ENCODE peak calls at places on chromosomes 11 and 22, in eight cellular contexts. Z, R, S, C, I, K, U and B are unnamed samples.

GRCh38 chr22:28462041-28462440 is 217.6 kb downstream of the TTC28 start:
- DNase-seq in K (no peak), S (no peak), Z (no peak), C (no peak), R (no peak), U (no peak), I (no peak), B (no peak)

GRCh38 chr22:49786976-49787843 is 40.5 kb downstream of the BRD1 start:
- DNase-seq in R (peak; percentile 72), U (no peak), Z (no peak), I (no peak), C (no peak), S (no peak), K (no peak), B (no peak)

GRCh38 chr11:47177846-47178245 is 1.2 kb upstream of the ARFGAP2 start:
- DNase-seq in C (no peak), R (peak; percentile 88), K (no peak), I (no peak), U (no peak), Z (no peak), S (no peak), B (no peak)

GRCh38 chr11:60994450-60995135 is 23.1 kb downstream of the CD6 start:
- DNase-seq in C (no peak), I (no peak), K (no peak), R (no peak), S (no peak), Z (no peak), U (no peak), B (no peak)

GRCh38 chr22:46539169-46539568 is 1.7 kb upstream of the CELSR1 start:
- DNase-seq in U (no peak), I (no peak), Z (no peak), K (peak; percentile 21), R (peak; percentile 39), S (no peak), C (no peak), B (no peak)

GRCh38 chr11:121930004-121930965 is 185.7 kb downstream of the BLID start:
- DNase-seq in C (no peak), I (peak; percentile 51), K (no peak), Z (peak; percentile 68), U (peak; percentile 12), R (peak; percentile 44), S (no peak), B (no peak)

GRCh38 chr11:96506041-96506440 is 116.2 kb downstream of the JRKL start:
- DNase-seq in K (no peak), C (no peak), S (no peak), I (no peak), Z (no peak), U (no peak), R (no peak), B (no peak)

GRCh38 chr11:120305286-120305685 is 19.8 kb upstream of the TLCD5 start:
- DNase-seq in Z (no peak), U (no peak), S (no peak), K (peak; percentile 34), C (no peak), I (no peak), R (no peak), B (no peak)

GRCh38 chr22:50482107-50483074 is 1.0 kb downstream of the ADM2 start:
- DNase-seq in C (no peak), I (no peak), K (no peak), U (no peak), S (no peak), Z (no peak), R (no peak), B (no peak)

GRCh38 chr11:1641096-1641495 is 11.5 kb downstream of the KRTAP5-5 start:
- DNase-seq in S (no peak), C (no peak), R (peak; percentile 73), Z (no peak), U (no peak), I (no peak), K (no peak), B (no peak)

GRCh38 chr11:91926967-91927366 is 297.7 kb upstream of the FAT3 start:
- DNase-seq in R (no peak), I (no peak), U (no peak), Z (no peak), K (no peak), S (no peak), C (no peak), B (no peak)

GRCh38 chr11:127052420-127052819 is 51.9 kb upstream of the KIRREL3 start:
- DNase-seq in Z (no peak), S (no peak), R (no peak), C (no peak), U (no peak), I (no peak), K (peak; percentile 20), B (no peak)

GRCh38 chr11:7021318-7021717 is 1.0 kb downstream of the NLRP14 start:
- DNase-seq in R (no peak), S (no peak), C (no peak), I (no peak), Z (no peak), U (no peak), K (no peak), B (no peak)

GRCh38 chr11:84564180-84564866 is 1062.8 kb downstream of the DLG2 start:
- DNase-seq in I (peak; percentile 65), S (no peak), Z (peak; percentile 31), K (peak; percentile 57), C (peak; percentile 25), R (peak; percentile 83), U (no peak), B (no peak)

GRCh38 chr22:40202225-40202944 is 24.7 kb downstream of the TNRC6B start:
- DNase-seq in R (no peak), C (no peak), I (no peak), S (no peak), U (no peak), K (no peak), Z (no peak), B (no peak)

GRCh38 chr11:64742940-64743590 is 877 bp downstream of the RASGRP2 start:
- DNase-seq in C (peak; percentile 83), R (peak; percentile 91), K (peak; percentile 35), I (no peak), U (peak; percentile 44), Z (no peak), S (peak; percentile 92), B (peak; percentile 94)